ENCODE peak calls at places on chromosome 22, in eight cellular contexts. O, X, Q, E, I, Z, S and V are unnamed samples.

GRCh38 chr22:20552450-20552894 is 45.1 kb downstream of the MED15 start:
- DNase-seq in O (no peak), X (no peak), Q (no peak), E (no peak), I (peak; percentile 60), Z (no peak), S (no peak), V (peak; percentile 74)

GRCh38 chr22:41532908-41533825 is 11.1 kb downstream of the POLR3H start:
- DNase-seq in O (peak; percentile 42), X (no peak), Q (peak; percentile 79), E (peak; percentile 52), I (peak; percentile 74), Z (peak; percentile 78), S (peak; percentile 81), V (peak; percentile 85)

GRCh38 chr22:20147286-20147988 is 3.4 kb downstream of the CCDC188 start:
- DNase-seq in O (no peak), X (no peak), Q (no peak), E (no peak), I (no peak), Z (no peak), S (no peak), V (no peak)

GRCh38 chr22:31451709-31452571 is 37.7 kb downstream of the EIF4ENIF1 start:
- DNase-seq in O (no peak), X (peak; percentile 4), Q (no peak), E (peak; percentile 42), I (peak; percentile 63), Z (peak; percentile 67), S (peak; percentile 24), V (peak; percentile 65)

GRCh38 chr22:42967933-42968332 is 47.0 kb downstream of the PACSIN2 start:
- DNase-seq in O (no peak), X (no peak), Q (no peak), E (no peak), I (no peak), Z (no peak), S (no peak), V (peak; percentile 63)

GRCh38 chr22:35866646-35867045 is 149.0 kb downstream of the APOL5 start:
- DNase-seq in O (no peak), X (no peak), Q (no peak), E (no peak), I (no peak), Z (peak; percentile 42), S (no peak), V (peak; percentile 36)

GRCh38 chr22:46350111-46350510 is 14.6 kb downstream of the TRMU start:
- DNase-seq in O (no peak), X (no peak), Q (no peak), E (no peak), I (no peak), Z (no peak), S (no peak), V (no peak)

GRCh38 chr22:16915711-16916110 is 90.5 kb upstream of the XKR3 start:
- DNase-seq in O (no peak), X (no peak), Q (peak; percentile 78), E (peak; percentile 91), I (peak; percentile 92), Z (peak; percentile 53), S (no peak), V (no peak)

GRCh38 chr22:23533328-23533762 is 46.7 kb downstream of the IGLL1 start:
- DNase-seq in O (no peak), X (no peak), Q (no peak), E (no peak), I (peak; percentile 13), Z (peak; percentile 70), S (no peak), V (peak; percentile 46)